ENCODE peak calls at places on chromosome 2, in six cellular contexts. One of them, this sample, is unnamed.

GRCh38 chr2:69122271-69122670 is 109.3 kb downstream of the ANTXR1 start:
- DNase-seq in heart right ventricle: no peak
- DNase-seq in Right ventricle myocardium superior: no peak
- DNase-seq in fibroblast of lung: peak; percentile 28
- DNase-seq in GM20000: no peak
- DNase-seq in iris pigment epithelial cell: peak; percentile 89
- DNase-seq in this sample: no peak

GRCh38 chr2:45741451-45741850 is 90.0 kb downstream of the PRKCE start:
- DNase-seq in heart right ventricle: no peak
- DNase-seq in Right ventricle myocardium superior: peak; percentile 70
- DNase-seq in fibroblast of lung: peak; percentile 59
- DNase-seq in GM20000: no peak
- DNase-seq in iris pigment epithelial cell: no peak
- DNase-seq in this sample: no peak

GRCh38 chr2:230913406-230913805 is 11.6 kb downstream of the GPR55 start:
- DNase-seq in heart right ventricle: no peak
- DNase-seq in Right ventricle myocardium superior: no peak
- DNase-seq in fibroblast of lung: peak; percentile 17
- DNase-seq in GM20000: peak; percentile 51
- DNase-seq in iris pigment epithelial cell: peak; percentile 8
- DNase-seq in this sample: no peak

GRCh38 chr2:204972161-204972560 is 426.9 kb downstream of the PARD3B start:
- DNase-seq in heart right ventricle: no peak
- DNase-seq in Right ventricle myocardium superior: no peak
- DNase-seq in fibroblast of lung: no peak
- DNase-seq in GM20000: no peak
- DNase-seq in iris pigment epithelial cell: no peak
- DNase-seq in this sample: no peak

GRCh38 chr2:219249203-219249980 is 3.7 kb upstream of the TUBA4B start:
- DNase-seq in heart right ventricle: peak; percentile 76
- DNase-seq in Right ventricle myocardium superior: peak; percentile 81
- DNase-seq in fibroblast of lung: peak; percentile 91
- DNase-seq in GM20000: peak; percentile 62
- DNase-seq in iris pigment epithelial cell: peak; percentile 70
- DNase-seq in this sample: peak; percentile 58

GRCh38 chr2:96522304-96523203 is 14.0 kb upstream of the ARID5A start:
- DNase-seq in heart right ventricle: no peak
- DNase-seq in Right ventricle myocardium superior: no peak
- DNase-seq in fibroblast of lung: no peak
- DNase-seq in GM20000: no peak
- DNase-seq in iris pigment epithelial cell: no peak
- DNase-seq in this sample: no peak

GRCh38 chr2:108215794-108216211 is 24.0 kb upstream of the SULT1C3 start:
- DNase-seq in heart right ventricle: no peak
- DNase-seq in Right ventricle myocardium superior: no peak
- DNase-seq in fibroblast of lung: peak; percentile 54
- DNase-seq in GM20000: peak; percentile 19
- DNase-seq in iris pigment epithelial cell: peak; percentile 65
- DNase-seq in this sample: peak; percentile 59

GRCh38 chr2:7672027-7672684 is 754.9 kb downstream of the RNF144A start:
- DNase-seq in heart right ventricle: no peak
- DNase-seq in Right ventricle myocardium superior: peak; percentile 64
- DNase-seq in fibroblast of lung: peak; percentile 67
- DNase-seq in GM20000: peak; percentile 34
- DNase-seq in iris pigment epithelial cell: peak; percentile 36
- DNase-seq in this sample: no peak

GRCh38 chr2:41657231-41657630 is 390.6 kb upstream of the PKDCC start:
- DNase-seq in heart right ventricle: no peak
- DNase-seq in Right ventricle myocardium superior: no peak
- DNase-seq in fibroblast of lung: peak; percentile 2
- DNase-seq in GM20000: no peak
- DNase-seq in iris pigment epithelial cell: no peak
- DNase-seq in this sample: no peak

GRCh38 chr2:237553959-237554358 is 12.4 kb upstream of the PRLH start:
- DNase-seq in heart right ventricle: no peak
- DNase-seq in Right ventricle myocardium superior: no peak
- DNase-seq in fibroblast of lung: peak; percentile 61
- DNase-seq in GM20000: no peak
- DNase-seq in iris pigment epithelial cell: no peak
- DNase-seq in this sample: no peak

GRCh38 chr2:129296401-129297343 is 682.8 kb upstream of the RAB6C start:
- DNase-seq in heart right ventricle: peak; percentile 35
- DNase-seq in Right ventricle myocardium superior: no peak
- DNase-seq in fibroblast of lung: no peak
- DNase-seq in GM20000: no peak
- DNase-seq in iris pigment epithelial cell: no peak
- DNase-seq in this sample: no peak

GRCh38 chr2:58428286-58428552 is 187.1 kb upstream of the FANCL start:
- DNase-seq in heart right ventricle: no peak
- DNase-seq in Right ventricle myocardium superior: no peak
- DNase-seq in fibroblast of lung: peak; percentile 3
- DNase-seq in GM20000: peak; percentile 47
- DNase-seq in iris pigment epithelial cell: no peak
- DNase-seq in this sample: no peak

GRCh38 chr2:109558076-109558882 is 55.5 kb downstream of the SEPTIN10 start:
- DNase-seq in heart right ventricle: no peak
- DNase-seq in Right ventricle myocardium superior: no peak
- DNase-seq in fibroblast of lung: peak; percentile 66
- DNase-seq in GM20000: no peak
- DNase-seq in iris pigment epithelial cell: peak; percentile 89
- DNase-seq in this sample: peak; percentile 30

GRCh38 chr2:113105047-113105446 is 22.4 kb upstream of the IL1RN start:
- DNase-seq in heart right ventricle: no peak
- DNase-seq in Right ventricle myocardium superior: no peak
- DNase-seq in fibroblast of lung: peak; percentile 42
- DNase-seq in GM20000: no peak
- DNase-seq in iris pigment epithelial cell: peak; percentile 71
- DNase-seq in this sample: peak; percentile 48

GRCh38 chr2:50649626-50650397 is 382.1 kb downstream of the NRXN1 start:
- DNase-seq in heart right ventricle: no peak
- DNase-seq in Right ventricle myocardium superior: no peak
- DNase-seq in fibroblast of lung: no peak
- DNase-seq in GM20000: no peak
- DNase-seq in iris pigment epithelial cell: peak; percentile 38
- DNase-seq in this sample: peak; percentile 5

GRCh38 chr2:168300460-168300859 is 53.1 kb upstream of the STK39 start:
- DNase-seq in heart right ventricle: no peak
- DNase-seq in Right ventricle myocardium superior: no peak
- DNase-seq in fibroblast of lung: no peak
- DNase-seq in GM20000: no peak
- DNase-seq in iris pigment epithelial cell: peak; percentile 38
- DNase-seq in this sample: no peak

GRCh38 chr2:604826-605524 is 72.2 kb downstream of the TMEM18 start:
- DNase-seq in heart right ventricle: no peak
- DNase-seq in Right ventricle myocardium superior: no peak
- DNase-seq in fibroblast of lung: no peak
- DNase-seq in GM20000: no peak
- DNase-seq in iris pigment epithelial cell: no peak
- DNase-seq in this sample: no peak

GRCh38 chr2:164560181-164560792 is 61.0 kb downstream of the GRB14 start:
- DNase-seq in heart right ventricle: no peak
- DNase-seq in Right ventricle myocardium superior: no peak
- DNase-seq in fibroblast of lung: peak; percentile 33
- DNase-seq in GM20000: peak; percentile 19
- DNase-seq in iris pigment epithelial cell: peak; percentile 32
- DNase-seq in this sample: no peak

GRCh38 chr2:76281176-76281841 is 570.6 kb upstream of the GCFC2 start:
- DNase-seq in heart right ventricle: no peak
- DNase-seq in Right ventricle myocardium superior: no peak
- DNase-seq in fibroblast of lung: no peak
- DNase-seq in GM20000: no peak
- DNase-seq in iris pigment epithelial cell: no peak
- DNase-seq in this sample: no peak

GRCh38 chr2:185608799-185609198 is 129.8 kb upstream of the FSIP2 start:
- DNase-seq in heart right ventricle: no peak
- DNase-seq in Right ventricle myocardium superior: no peak
- DNase-seq in fibroblast of lung: peak; percentile 5
- DNase-seq in GM20000: no peak
- DNase-seq in iris pigment epithelial cell: no peak
- DNase-seq in this sample: peak; percentile 3

GRCh38 chr2:106142683-106143082 is 51.4 kb downstream of the UXS1 start:
- DNase-seq in heart right ventricle: no peak
- DNase-seq in Right ventricle myocardium superior: no peak
- DNase-seq in fibroblast of lung: no peak
- DNase-seq in GM20000: no peak
- DNase-seq in iris pigment epithelial cell: no peak
- DNase-seq in this sample: no peak

GRCh38 chr2:215657844-215658243 is 222.0 kb upstream of the FN1 start:
- DNase-seq in heart right ventricle: no peak
- DNase-seq in Right ventricle myocardium superior: no peak
- DNase-seq in fibroblast of lung: peak; percentile 98
- DNase-seq in GM20000: no peak
- DNase-seq in iris pigment epithelial cell: peak; percentile 98
- DNase-seq in this sample: peak; percentile 98

GRCh38 chr2:156687715-156688114 is 251.5 kb downstream of the GPD2 start:
- DNase-seq in heart right ventricle: no peak
- DNase-seq in Right ventricle myocardium superior: peak; percentile 41
- DNase-seq in fibroblast of lung: peak; percentile 54
- DNase-seq in GM20000: no peak
- DNase-seq in iris pigment epithelial cell: peak; percentile 43
- DNase-seq in this sample: peak; percentile 47

This sample was measured in stromal cell of bone marrow.